ENCODE peak calls at places on chromosomes 6 and 20, in nine cellular contexts. One of them, this sample, is unnamed.

GRCh38 chr20:18705906-18706305 is 107.7 kb upstream of the SCP2D1 start:
- DNase-seq in fibroblast of the aortic adventitia: peak
- DNase-seq in astrocyte of the spinal cord: no peak
- DNase-seq in fibroblast of villous mesenchyme: peak
- DNase-seq in cardiac muscle cell: no peak
- DNase-seq in left ventricle myocardium inferior: no peak
- DNase-seq in colonic mucosa: no peak
- DNase-seq in breast epithelium: no peak
- DNase-seq in cardiac fibroblast: peak
- DNase-seq in this sample: peak

GRCh38 chr6:7997311-7997710 is 66.9 kb downstream of the BLOC1S5 start:
- DNase-seq in fibroblast of the aortic adventitia: no peak
- DNase-seq in astrocyte of the spinal cord: no peak
- DNase-seq in fibroblast of villous mesenchyme: peak
- DNase-seq in cardiac muscle cell: no peak
- DNase-seq in left ventricle myocardium inferior: no peak
- DNase-seq in colonic mucosa: no peak
- DNase-seq in breast epithelium: no peak
- DNase-seq in cardiac fibroblast: no peak
- DNase-seq in this sample: no peak

GRCh38 chr20:45012682-45013302 is 46.5 kb downstream of the STK4 start:
- DNase-seq in fibroblast of the aortic adventitia: peak
- DNase-seq in astrocyte of the spinal cord: peak
- DNase-seq in fibroblast of villous mesenchyme: no peak
- DNase-seq in cardiac muscle cell: no peak
- DNase-seq in left ventricle myocardium inferior: no peak
- DNase-seq in colonic mucosa: no peak
- DNase-seq in breast epithelium: no peak
- DNase-seq in cardiac fibroblast: peak
- DNase-seq in this sample: peak

GRCh38 chr6:123189805-123190204 is 193.8 kb downstream of the CLVS2 start:
- DNase-seq in fibroblast of the aortic adventitia: no peak
- DNase-seq in astrocyte of the spinal cord: no peak
- DNase-seq in fibroblast of villous mesenchyme: no peak
- DNase-seq in cardiac muscle cell: no peak
- DNase-seq in left ventricle myocardium inferior: no peak
- DNase-seq in colonic mucosa: no peak
- DNase-seq in breast epithelium: no peak
- DNase-seq in cardiac fibroblast: no peak
- DNase-seq in this sample: no peak

GRCh38 chr6:112189494-112189893 is 64.9 kb downstream of the LAMA4 start:
- DNase-seq in fibroblast of the aortic adventitia: peak
- DNase-seq in astrocyte of the spinal cord: peak
- DNase-seq in fibroblast of villous mesenchyme: peak
- DNase-seq in cardiac muscle cell: no peak
- DNase-seq in left ventricle myocardium inferior: no peak
- DNase-seq in colonic mucosa: no peak
- DNase-seq in breast epithelium: no peak
- DNase-seq in cardiac fibroblast: no peak
- DNase-seq in this sample: peak

GRCh38 chr20:52552181-52552872 is 360.7 kb upstream of the ZFP64 start:
- DNase-seq in fibroblast of the aortic adventitia: peak
- DNase-seq in astrocyte of the spinal cord: peak
- DNase-seq in fibroblast of villous mesenchyme: peak
- DNase-seq in cardiac muscle cell: no peak
- DNase-seq in left ventricle myocardium inferior: no peak
- DNase-seq in colonic mucosa: no peak
- DNase-seq in breast epithelium: no peak
- DNase-seq in cardiac fibroblast: no peak
- DNase-seq in this sample: peak

GRCh38 chr6:157611406-157611805 is 211.6 kb upstream of the SNX9 start:
- DNase-seq in fibroblast of the aortic adventitia: no peak
- DNase-seq in astrocyte of the spinal cord: no peak
- DNase-seq in fibroblast of villous mesenchyme: no peak
- DNase-seq in cardiac muscle cell: no peak
- DNase-seq in left ventricle myocardium inferior: no peak
- DNase-seq in colonic mucosa: no peak
- DNase-seq in breast epithelium: no peak
- DNase-seq in cardiac fibroblast: no peak
- DNase-seq in this sample: no peak

GRCh38 chr6:157020398-157021266 is 243.5 kb downstream of the ARID1B start:
- DNase-seq in fibroblast of the aortic adventitia: peak
- DNase-seq in astrocyte of the spinal cord: peak
- DNase-seq in fibroblast of villous mesenchyme: peak
- DNase-seq in cardiac muscle cell: peak
- DNase-seq in left ventricle myocardium inferior: peak
- DNase-seq in colonic mucosa: peak
- DNase-seq in breast epithelium: peak
- DNase-seq in cardiac fibroblast: peak
- DNase-seq in this sample: peak

GRCh38 chr6:166580076-166581050 is 6.1 kb downstream of the RAMACL start:
- DNase-seq in fibroblast of the aortic adventitia: no peak
- DNase-seq in astrocyte of the spinal cord: peak
- DNase-seq in fibroblast of villous mesenchyme: no peak
- DNase-seq in cardiac muscle cell: no peak
- DNase-seq in left ventricle myocardium inferior: no peak
- DNase-seq in colonic mucosa: no peak
- DNase-seq in breast epithelium: no peak
- DNase-seq in cardiac fibroblast: no peak
- DNase-seq in this sample: no peak

GRCh38 chr20:6611911-6612614 is 155.4 kb upstream of the BMP2 start:
- DNase-seq in fibroblast of the aortic adventitia: no peak
- DNase-seq in astrocyte of the spinal cord: no peak
- DNase-seq in fibroblast of villous mesenchyme: no peak
- DNase-seq in cardiac muscle cell: no peak
- DNase-seq in left ventricle myocardium inferior: no peak
- DNase-seq in colonic mucosa: no peak
- DNase-seq in breast epithelium: no peak
- DNase-seq in cardiac fibroblast: no peak
- DNase-seq in this sample: no peak

GRCh38 chr6:41404221-41404866 is 68.9 kb downstream of the NCR2 start:
- DNase-seq in fibroblast of the aortic adventitia: no peak
- DNase-seq in astrocyte of the spinal cord: no peak
- DNase-seq in fibroblast of villous mesenchyme: no peak
- DNase-seq in cardiac muscle cell: no peak
- DNase-seq in left ventricle myocardium inferior: no peak
- DNase-seq in colonic mucosa: no peak
- DNase-seq in breast epithelium: no peak
- DNase-seq in cardiac fibroblast: no peak
- DNase-seq in this sample: no peak

GRCh38 chr20:25389858-25390537 is 637 bp downstream of the ABHD12 start:
- DNase-seq in fibroblast of the aortic adventitia: no peak
- DNase-seq in astrocyte of the spinal cord: no peak
- DNase-seq in fibroblast of villous mesenchyme: no peak
- DNase-seq in cardiac muscle cell: peak
- DNase-seq in left ventricle myocardium inferior: peak
- DNase-seq in colonic mucosa: peak
- DNase-seq in breast epithelium: no peak
- DNase-seq in cardiac fibroblast: peak
- DNase-seq in this sample: no peak

GRCh38 chr6:30727920-30728605 is 7.9 kb downstream of the TUBB start:
- DNase-seq in fibroblast of the aortic adventitia: peak
- DNase-seq in astrocyte of the spinal cord: no peak
- DNase-seq in fibroblast of villous mesenchyme: peak
- DNase-seq in cardiac muscle cell: no peak
- DNase-seq in left ventricle myocardium inferior: no peak
- DNase-seq in colonic mucosa: no peak
- DNase-seq in breast epithelium: no peak
- DNase-seq in cardiac fibroblast: peak
- DNase-seq in this sample: peak
- TF ChIP-seq CTCF in fibroblast of the aortic adventitia: peak
- TF ChIP-seq CTCF in astrocyte of the spinal cord: peak
- TF ChIP-seq CTCF in fibroblast of villous mesenchyme: peak
- TF ChIP-seq CTCF in cardiac muscle cell: peak
- TF ChIP-seq CTCF in left ventricle myocardium inferior: no peak
- TF ChIP-seq CTCF in colonic mucosa: no peak
- TF ChIP-seq CTCF in breast epithelium: no peak
- TF ChIP-seq CTCF in cardiac fibroblast: peak
- TF ChIP-seq CTCF in this sample: peak

DNA sequence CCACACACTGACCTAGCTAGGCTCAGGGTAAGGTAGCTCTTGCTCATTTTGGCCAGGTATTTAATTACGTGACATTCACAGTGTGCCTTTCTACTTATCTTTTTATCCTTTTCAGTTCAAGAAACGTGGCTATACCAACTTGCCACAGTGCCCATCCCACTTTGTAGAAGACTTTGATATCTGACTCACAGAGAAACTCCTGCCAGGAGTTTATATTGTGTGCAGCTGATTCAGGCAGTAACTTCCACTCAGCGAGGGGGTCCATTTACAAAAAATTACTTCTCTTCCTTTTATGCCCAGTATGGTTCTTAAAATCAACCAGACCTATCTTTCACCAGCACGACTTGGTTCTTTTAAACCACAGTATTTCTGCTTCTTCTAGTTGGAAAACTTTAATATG is 75.6 kb downstream of the PRL start:
- DNase-seq in fibroblast of the aortic adventitia: no peak
- DNase-seq in astrocyte of the spinal cord: peak
- DNase-seq in fibroblast of villous mesenchyme: no peak
- DNase-seq in cardiac muscle cell: no peak
- DNase-seq in left ventricle myocardium inferior: no peak
- DNase-seq in colonic mucosa: no peak
- DNase-seq in breast epithelium: no peak
- DNase-seq in cardiac fibroblast: no peak
- DNase-seq in this sample: no peak
- H3K4me3 ChIP-seq in fibroblast of the aortic adventitia: no peak
- H3K4me3 ChIP-seq in astrocyte of the spinal cord: no peak
- H3K4me3 ChIP-seq in fibroblast of villous mesenchyme: no peak
- H3K4me3 ChIP-seq in cardiac muscle cell: no peak
- H3K4me3 ChIP-seq in left ventricle myocardium inferior: no peak
- H3K4me3 ChIP-seq in colonic mucosa: no peak
- H3K4me3 ChIP-seq in breast epithelium: no peak
- H3K4me3 ChIP-seq in cardiac fibroblast: no peak
- H3K4me3 ChIP-seq in this sample: no peak

DNA sequence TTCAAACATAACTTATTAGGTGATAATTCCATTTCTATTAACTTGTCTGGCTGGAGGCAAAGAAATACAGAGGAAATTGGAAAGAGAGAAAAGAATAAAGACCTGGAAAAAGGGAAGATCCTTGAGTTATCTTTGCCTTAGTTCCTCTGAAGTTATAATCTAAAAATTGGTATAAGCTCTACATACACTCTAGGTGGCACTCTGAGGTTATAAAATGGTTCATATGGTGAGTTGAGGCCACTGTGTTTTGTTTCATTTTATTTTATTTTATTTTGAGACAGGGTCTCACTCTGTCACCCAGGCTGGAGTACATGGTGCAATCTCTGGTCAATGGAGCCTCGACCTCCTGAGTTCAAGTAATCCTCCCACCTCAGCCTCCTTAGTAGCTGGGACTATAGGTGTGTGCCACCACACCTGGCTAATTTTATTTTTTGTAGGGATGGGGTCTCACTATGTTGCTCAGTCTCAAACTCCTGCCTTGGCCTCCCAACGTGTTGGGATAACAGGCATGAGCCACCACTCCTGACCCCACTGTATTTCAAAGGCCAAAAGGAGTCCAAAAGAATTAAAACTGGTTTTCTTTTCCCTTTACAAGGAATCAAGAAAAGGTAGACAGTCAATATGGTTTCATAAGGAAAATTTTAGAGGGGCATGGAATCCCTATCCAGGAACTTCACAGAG is 19.4 kb downstream of the GPX6 start:
- DNase-seq in fibroblast of the aortic adventitia: peak
- DNase-seq in astrocyte of the spinal cord: no peak
- DNase-seq in fibroblast of villous mesenchyme: no peak
- DNase-seq in cardiac muscle cell: no peak
- DNase-seq in left ventricle myocardium inferior: no peak
- DNase-seq in colonic mucosa: no peak
- DNase-seq in breast epithelium: no peak
- DNase-seq in cardiac fibroblast: peak
- DNase-seq in this sample: peak
- TF ChIP-seq CTCF in fibroblast of the aortic adventitia: no peak
- TF ChIP-seq CTCF in astrocyte of the spinal cord: no peak
- TF ChIP-seq CTCF in fibroblast of villous mesenchyme: no peak
- TF ChIP-seq CTCF in cardiac muscle cell: peak
- TF ChIP-seq CTCF in left ventricle myocardium inferior: no peak
- TF ChIP-seq CTCF in colonic mucosa: no peak
- TF ChIP-seq CTCF in breast epithelium: no peak
- TF ChIP-seq CTCF in cardiac fibroblast: no peak
- TF ChIP-seq CTCF in this sample: peak

GRCh38 chr6:36337814-36338213 is 1.1 kb upstream of the BNIP5 start:
- DNase-seq in fibroblast of the aortic adventitia: no peak
- DNase-seq in astrocyte of the spinal cord: no peak
- DNase-seq in fibroblast of villous mesenchyme: no peak
- DNase-seq in cardiac muscle cell: no peak
- DNase-seq in left ventricle myocardium inferior: no peak
- DNase-seq in colonic mucosa: no peak
- DNase-seq in breast epithelium: no peak
- DNase-seq in cardiac fibroblast: no peak
- DNase-seq in this sample: no peak

GRCh38 chr6:36339156-36339555 is 2.5 kb upstream of the BNIP5 start:
- DNase-seq in fibroblast of the aortic adventitia: no peak
- DNase-seq in astrocyte of the spinal cord: no peak
- DNase-seq in fibroblast of villous mesenchyme: no peak
- DNase-seq in cardiac muscle cell: no peak
- DNase-seq in left ventricle myocardium inferior: no peak
- DNase-seq in colonic mucosa: peak
- DNase-seq in breast epithelium: no peak
- DNase-seq in cardiac fibroblast: no peak
- DNase-seq in this sample: no peak

GRCh38 chr6:36343109-36343508 is 6.4 kb upstream of the BNIP5 start:
- DNase-seq in fibroblast of the aortic adventitia: no peak
- DNase-seq in astrocyte of the spinal cord: no peak
- DNase-seq in fibroblast of villous mesenchyme: no peak
- DNase-seq in cardiac muscle cell: no peak
- DNase-seq in left ventricle myocardium inferior: no peak
- DNase-seq in colonic mucosa: no peak
- DNase-seq in breast epithelium: no peak
- DNase-seq in cardiac fibroblast: no peak
- DNase-seq in this sample: no peak

GRCh38 chr6:36340341-36340670 is 3.6 kb upstream of the BNIP5 start:
- DNase-seq in fibroblast of the aortic adventitia: no peak
- DNase-seq in astrocyte of the spinal cord: no peak
- DNase-seq in fibroblast of villous mesenchyme: no peak
- DNase-seq in cardiac muscle cell: no peak
- DNase-seq in left ventricle myocardium inferior: no peak
- DNase-seq in colonic mucosa: no peak
- DNase-seq in breast epithelium: no peak
- DNase-seq in cardiac fibroblast: no peak
- DNase-seq in this sample: no peak

DNA sequence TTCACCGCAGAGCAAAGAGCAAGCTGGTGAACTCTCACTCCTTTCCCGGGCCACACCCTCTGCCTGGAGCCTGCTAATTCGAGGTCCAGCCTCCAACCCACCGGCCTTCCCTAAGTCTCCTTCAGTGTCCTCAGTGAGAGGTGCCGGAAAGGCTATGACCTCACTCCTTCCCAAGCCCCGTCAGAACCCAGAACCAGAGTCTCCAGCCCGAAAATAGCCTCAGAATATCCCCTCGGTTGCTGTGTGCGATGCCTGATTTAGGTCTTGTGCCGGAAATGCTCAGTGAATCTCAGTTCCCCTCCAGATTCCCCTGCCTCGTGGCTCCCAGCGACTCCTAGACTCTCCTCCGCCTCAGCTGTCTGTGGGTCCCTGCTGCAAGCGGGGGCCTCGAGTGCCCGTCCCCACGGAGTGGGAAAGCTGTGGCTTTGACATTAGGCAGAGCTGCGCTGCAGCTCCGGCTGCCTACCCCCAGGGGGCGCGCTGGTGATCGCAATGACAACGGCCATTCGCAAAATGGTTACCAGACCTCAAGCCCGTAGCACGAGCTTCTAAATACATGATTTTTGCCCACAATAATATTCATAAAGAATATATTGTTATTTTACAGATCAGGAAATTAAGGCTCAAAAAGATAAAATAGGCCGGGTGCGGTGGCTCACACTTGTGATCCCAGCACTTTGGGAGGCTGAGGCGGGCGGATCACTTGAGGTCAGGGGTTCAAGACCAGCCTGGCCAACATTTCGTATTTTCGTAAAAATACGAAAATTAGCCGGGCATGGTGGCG is 4.2 kb upstream of the BNIP5 start:
- DNase-seq in fibroblast of the aortic adventitia: peak
- DNase-seq in astrocyte of the spinal cord: peak
- DNase-seq in fibroblast of villous mesenchyme: peak
- DNase-seq in cardiac muscle cell: peak
- DNase-seq in left ventricle myocardium inferior: peak
- DNase-seq in colonic mucosa: peak
- DNase-seq in breast epithelium: peak
- DNase-seq in cardiac fibroblast: peak
- DNase-seq in this sample: peak
- H3K4me3 ChIP-seq in fibroblast of the aortic adventitia: no peak
- H3K4me3 ChIP-seq in astrocyte of the spinal cord: no peak
- H3K4me3 ChIP-seq in fibroblast of villous mesenchyme: peak
- H3K4me3 ChIP-seq in cardiac muscle cell: no peak
- H3K4me3 ChIP-seq in left ventricle myocardium inferior: peak
- H3K4me3 ChIP-seq in colonic mucosa: peak
- H3K4me3 ChIP-seq in breast epithelium: peak
- H3K4me3 ChIP-seq in cardiac fibroblast: peak
- H3K4me3 ChIP-seq in this sample: peak